ENCODE peak calls at places on chromosomes 6 and 20, in six cellular contexts. C, R, Z, U, T and J are unnamed samples.

GRCh38 chr20:3192226-3193015 is 12.1 kb downstream of the DDRGK1 start:
- DNase-seq in R (no peak), U (no peak), Z (no peak), T (no peak), C (no peak), J (no peak)

GRCh38 chr20:43017241-43018030 is 172.3 kb downstream of the PTPRT start:
- DNase-seq in Z (no peak), R (no peak), T (no peak), C (no peak), U (no peak), J (peak)

GRCh38 chr6:163825033-163825432 is 410.5 kb downstream of the QKI start:
- DNase-seq in R (no peak), Z (peak), C (no peak), T (no peak), U (no peak), J (no peak)

GRCh38 chr6:100948381-100949133 is 67.4 kb upstream of the ASCC3 start:
- DNase-seq in T (peak), U (peak), R (no peak), Z (peak), C (no peak), J (no peak)

GRCh38 chr20:43665466-43666176 is 1.3 kb upstream of the MYBL2 start:
- DNase-seq in T (peak), R (no peak), U (no peak), Z (no peak), C (no peak), J (no peak)

GRCh38 chr20:12153616-12154015 is 235.9 kb downstream of the BTBD3 start:
- DNase-seq in C (no peak), T (no peak), Z (peak), R (no peak), U (peak), J (no peak)

GRCh38 chr6:109224994-109225393 is 129.7 kb downstream of the CEP57L1 start:
- DNase-seq in R (no peak), C (no peak), U (no peak), Z (no peak), T (no peak), J (no peak)

GRCh38 chr6:158290040-158290439 is 22.2 kb upstream of the TULP4 start:
- DNase-seq in T (no peak), C (no peak), U (no peak), Z (no peak), R (no peak), J (no peak)

GRCh38 chr6:168937061-168937460 is 316.6 kb downstream of the THBS2 start:
- DNase-seq in U (no peak), Z (peak), R (no peak), C (no peak), T (peak), J (no peak)

GRCh38 chr20:62365814-62366369 is 1.2 kb downstream of the LAMA5 start:
- DNase-seq in R (no peak), U (no peak), Z (no peak), C (no peak), T (peak), J (peak)

GRCh38 chr20:7859371-7859802 is 80.9 kb downstream of the HAO1 start:
- DNase-seq in R (no peak), U (peak), T (peak), C (peak), Z (peak), J (no peak)

GRCh38 chr6:38789256-38789655 is 74.1 kb downstream of the DNAH8 start:
- DNase-seq in R (no peak), Z (no peak), C (no peak), T (no peak), U (no peak), J (no peak)

GRCh38 chr20:15239542-15240206 is 902.3 kb upstream of the FLRT3 start:
- DNase-seq in C (no peak), Z (no peak), R (no peak), U (no peak), T (no peak), J (no peak)

GRCh38 chr6:105257350-105257749 is 77.5 kb upstream of the POPDC3 start:
- DNase-seq in Z (no peak), C (no peak), R (no peak), T (peak), U (no peak), J (no peak)

GRCh38 chr6:130188207-130188899 is 34.4 kb downstream of the SAMD3 start:
- DNase-seq in Z (no peak), R (no peak), C (no peak), U (no peak), T (no peak), J (no peak)

DNA sequence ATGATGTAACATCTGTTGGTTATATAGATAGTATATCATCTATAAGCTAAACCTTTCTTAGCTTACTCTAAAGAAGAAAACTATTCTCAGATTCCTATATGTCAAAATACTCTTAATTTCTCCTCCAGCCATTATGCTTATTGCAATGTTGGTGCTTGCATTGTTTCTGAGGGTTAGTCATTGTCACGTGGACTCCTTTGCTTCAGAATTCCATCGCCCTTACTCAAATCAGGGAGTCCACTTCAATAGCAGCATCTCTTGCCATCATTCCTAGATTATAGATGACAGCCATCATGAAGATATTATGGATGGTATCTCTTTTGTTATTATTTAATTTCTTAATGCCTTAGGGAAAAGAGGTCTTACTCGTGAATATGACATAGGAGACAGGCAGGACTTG is 776.1 kb downstream of the TENT5A start:
- DNase-seq in U (no peak), T (peak), R (no peak), C (no peak), Z (no peak), J (no peak)
- H4K91ac ChIP-seq in U (no peak), T (no peak), R (no peak), C (no peak), Z (no peak), J (no peak)

GRCh38 chr20:63855363-63856110 is 5.8 kb upstream of the ABHD16B start:
- DNase-seq in U (no peak), T (no peak), Z (no peak), C (no peak), R (peak), J (no peak)

GRCh38 chr20:63850689-63851547 is 10.4 kb upstream of the ABHD16B start:
- DNase-seq in T (no peak), Z (no peak), U (no peak), C (no peak), R (no peak), J (no peak)

GRCh38 chr20:63854766-63855362 is 6.4 kb upstream of the ABHD16B start:
- DNase-seq in C (no peak), R (peak), U (no peak), T (no peak), Z (no peak), J (no peak)

GRCh38 chr20:63856111-63856511 is 5.2 kb upstream of the ABHD16B start:
- DNase-seq in U (no peak), T (no peak), Z (no peak), C (no peak), R (peak), J (peak)

GRCh38 chr20:63854069-63854765 is 7.1 kb upstream of the ABHD16B start:
- DNase-seq in Z (no peak), C (no peak), R (peak), T (no peak), U (peak), J (no peak)
- H3K4ac ChIP-seq in Z (peak), C (peak), R (peak), T (peak), U (peak), J (no peak)

DNA sequence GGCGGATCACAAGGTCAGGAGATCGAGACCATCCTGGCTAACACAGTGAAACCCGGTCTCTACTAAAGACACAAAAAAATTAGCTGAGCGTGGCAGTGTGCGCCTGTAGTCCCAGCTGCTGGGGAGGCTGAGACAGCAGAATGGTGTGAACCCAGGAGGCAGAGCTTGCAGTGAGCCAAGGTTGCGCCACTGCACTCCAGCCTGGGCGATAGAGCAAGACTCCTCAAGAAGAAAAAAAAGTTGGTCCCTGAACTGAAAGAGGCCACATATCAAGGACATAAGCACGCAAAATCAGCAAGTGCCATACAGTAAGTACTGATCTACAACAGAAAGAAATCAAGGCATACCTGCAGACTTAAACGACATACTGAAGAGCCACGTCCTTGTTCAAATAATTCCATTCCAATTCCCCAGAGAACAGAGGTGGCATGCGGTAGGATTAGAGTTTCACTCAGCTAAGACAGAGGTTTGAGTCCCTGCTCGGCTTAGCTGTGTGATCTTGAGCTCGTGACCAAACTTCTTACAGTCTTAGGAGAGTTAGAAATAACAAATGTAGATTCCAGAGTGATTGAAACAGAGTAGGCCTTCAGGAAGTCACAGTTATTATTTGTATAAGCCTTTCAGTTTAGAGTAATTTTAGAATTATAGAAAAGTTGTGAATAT is 29.2 kb downstream of the B4GALT5 start:
- DNase-seq in U (no peak), R (no peak), T (peak), C (no peak), Z (no peak), J (no peak)
- H4K91ac ChIP-seq in U (no peak), R (no peak), T (no peak), C (no peak), Z (no peak), J (no peak)

GRCh38 chr20:36571564-36572504 is 1.6 kb upstream of the TGIF2 start:
- DNase-seq in R (peak), Z (no peak), U (peak), C (no peak), T (no peak), J (peak)
- H3K4ac ChIP-seq in R (peak), Z (peak), U (peak), C (no peak), T (peak), J (no peak)

DNA sequence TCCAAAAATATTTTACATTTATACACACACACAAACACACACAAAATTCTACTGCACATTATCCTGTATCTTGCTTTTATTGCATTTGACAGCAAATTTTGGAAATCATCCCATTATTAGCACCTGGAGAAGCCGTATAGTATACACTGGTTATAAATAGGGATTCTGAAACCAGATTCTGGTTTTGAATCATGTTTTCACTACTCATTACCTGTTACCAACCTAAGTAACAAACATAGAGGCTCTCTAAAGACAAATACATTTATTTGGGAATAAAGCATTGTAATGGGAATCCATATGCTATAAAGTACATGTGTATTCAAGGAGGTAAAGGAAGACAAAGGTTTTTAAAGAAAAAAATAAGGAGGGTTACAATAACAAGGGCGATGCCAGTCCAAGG is 106.8 kb downstream of the OR2B2 start:
- DNase-seq in R (no peak), C (no peak), Z (no peak), T (no peak), U (no peak), J (no peak)
- H4K91ac ChIP-seq in R (no peak), C (no peak), Z (no peak), T (no peak), U (no peak), J (no peak)